ENCODE peak calls at places on chromosomes 3 and 15, in seven cellular contexts. One of them, this sample, is unnamed.
A peak's percentile ranks its signal among the peaks of the same experiment; 100 is the strongest.

GRCh38 chr3:118101891-118102290 is 932.8 kb downstream of the IGSF11 start:
- DNase-seq in CD4-positive, alpha-beta T cell: no peak
- DNase-seq in HCT116: no peak
- DNase-seq in neuronal stem cell: no peak
- DNase-seq in heart right ventricle: no peak
- DNase-seq in ovary: no peak
- DNase-seq in transverse colon: no peak
- DNase-seq in this sample: no peak

GRCh38 chr3:52077376-52077775 is 21.0 kb upstream of the DUSP7 start:
- DNase-seq in CD4-positive, alpha-beta T cell: no peak
- DNase-seq in HCT116: no peak
- DNase-seq in neuronal stem cell: no peak
- DNase-seq in heart right ventricle: no peak
- DNase-seq in ovary: peak; percentile 48
- DNase-seq in transverse colon: no peak
- DNase-seq in this sample: no peak

GRCh38 chr15:87851497-87851896 is 405.0 kb downstream of the NTRK3 start:
- DNase-seq in CD4-positive, alpha-beta T cell: no peak
- DNase-seq in HCT116: no peak
- DNase-seq in neuronal stem cell: no peak
- DNase-seq in heart right ventricle: peak; percentile 16
- DNase-seq in ovary: no peak
- DNase-seq in transverse colon: no peak
- DNase-seq in this sample: no peak

GRCh38 chr3:29057326-29057725 is 223.5 kb upstream of the RBMS3 start:
- DNase-seq in CD4-positive, alpha-beta T cell: no peak
- DNase-seq in HCT116: no peak
- DNase-seq in neuronal stem cell: no peak
- DNase-seq in heart right ventricle: no peak
- DNase-seq in ovary: no peak
- DNase-seq in transverse colon: no peak
- DNase-seq in this sample: no peak

GRCh38 chr3:14871456-14872200 is 52.9 kb downstream of the FGD5 start:
- DNase-seq in CD4-positive, alpha-beta T cell: no peak
- DNase-seq in HCT116: no peak
- DNase-seq in neuronal stem cell: no peak
- DNase-seq in heart right ventricle: no peak
- DNase-seq in ovary: no peak
- DNase-seq in transverse colon: no peak
- DNase-seq in this sample: no peak

GRCh38 chr3:50606596-50606995 is 5.0 kb downstream of the CISH start:
- DNase-seq in CD4-positive, alpha-beta T cell: no peak
- DNase-seq in HCT116: no peak
- DNase-seq in neuronal stem cell: no peak
- DNase-seq in heart right ventricle: peak; percentile 6
- DNase-seq in ovary: no peak
- DNase-seq in transverse colon: no peak
- DNase-seq in this sample: no peak

GRCh38 chr3:158330820-158331219 is 220.9 kb downstream of the RSRC1 start:
- DNase-seq in CD4-positive, alpha-beta T cell: no peak
- DNase-seq in HCT116: no peak
- DNase-seq in neuronal stem cell: no peak
- DNase-seq in heart right ventricle: no peak
- DNase-seq in ovary: no peak
- DNase-seq in transverse colon: no peak
- DNase-seq in this sample: no peak

GRCh38 chr3:128490650-128491070 is 2.3 kb downstream of the GATA2 start:
- DNase-seq in CD4-positive, alpha-beta T cell: no peak
- DNase-seq in HCT116: no peak
- DNase-seq in neuronal stem cell: no peak
- DNase-seq in heart right ventricle: no peak
- DNase-seq in ovary: no peak
- DNase-seq in transverse colon: no peak
- DNase-seq in this sample: no peak

GRCh38 chr15:93829115-93829849 is 402.1 kb upstream of the MCTP2 start:
- DNase-seq in CD4-positive, alpha-beta T cell: no peak
- DNase-seq in HCT116: no peak
- DNase-seq in neuronal stem cell: no peak
- DNase-seq in heart right ventricle: no peak
- DNase-seq in ovary: no peak
- DNase-seq in transverse colon: no peak
- DNase-seq in this sample: no peak

GRCh38 chr15:85753791-85754452 is 40.8 kb downstream of the KLHL25 start:
- DNase-seq in CD4-positive, alpha-beta T cell: no peak
- DNase-seq in HCT116: no peak
- DNase-seq in neuronal stem cell: no peak
- DNase-seq in heart right ventricle: no peak
- DNase-seq in ovary: no peak
- DNase-seq in transverse colon: peak; percentile 1
- DNase-seq in this sample: no peak

GRCh38 chr3:40490916-40491315 is 14.0 kb downstream of the ZNF619 start:
- DNase-seq in CD4-positive, alpha-beta T cell: no peak
- DNase-seq in HCT116: no peak
- DNase-seq in neuronal stem cell: no peak
- DNase-seq in heart right ventricle: no peak
- DNase-seq in ovary: no peak
- DNase-seq in transverse colon: no peak
- DNase-seq in this sample: no peak

GRCh38 chr3:169923189-169923588 is 11.8 kb downstream of the SAMD7 start:
- DNase-seq in CD4-positive, alpha-beta T cell: no peak
- DNase-seq in HCT116: no peak
- DNase-seq in neuronal stem cell: no peak
- DNase-seq in heart right ventricle: peak; percentile 70
- DNase-seq in ovary: peak; percentile 39
- DNase-seq in transverse colon: peak; percentile 89
- DNase-seq in this sample: no peak

GRCh38 chr3:71138410-71138809 is 445.1 kb downstream of the FOXP1 start:
- DNase-seq in CD4-positive, alpha-beta T cell: no peak
- DNase-seq in HCT116: no peak
- DNase-seq in neuronal stem cell: no peak
- DNase-seq in heart right ventricle: no peak
- DNase-seq in ovary: no peak
- DNase-seq in transverse colon: no peak
- DNase-seq in this sample: no peak

GRCh38 chr15:27933562-27933961 is 165.6 kb downstream of the OCA2 start:
- DNase-seq in CD4-positive, alpha-beta T cell: no peak
- DNase-seq in HCT116: no peak
- DNase-seq in neuronal stem cell: no peak
- DNase-seq in heart right ventricle: no peak
- DNase-seq in ovary: no peak
- DNase-seq in transverse colon: no peak
- DNase-seq in this sample: no peak

GRCh38 chr3:193974147-193974546 is 161.8 kb upstream of the HES1 start:
- DNase-seq in CD4-positive, alpha-beta T cell: no peak
- DNase-seq in HCT116: no peak
- DNase-seq in neuronal stem cell: no peak
- DNase-seq in heart right ventricle: no peak
- DNase-seq in ovary: no peak
- DNase-seq in transverse colon: no peak
- DNase-seq in this sample: peak; percentile 49

GRCh38 chr3:52218454-52218853 is 7.0 kb downstream of the TLR9 start:
- DNase-seq in CD4-positive, alpha-beta T cell: no peak
- DNase-seq in HCT116: no peak
- DNase-seq in neuronal stem cell: no peak
- DNase-seq in heart right ventricle: no peak
- DNase-seq in ovary: peak; percentile 16
- DNase-seq in transverse colon: peak; percentile 40
- DNase-seq in this sample: no peak

GRCh38 chr15:68375191-68375631 is 56.8 kb downstream of the ITGA11 start:
- DNase-seq in CD4-positive, alpha-beta T cell: no peak
- DNase-seq in HCT116: no peak
- DNase-seq in neuronal stem cell: peak; percentile 29
- DNase-seq in heart right ventricle: no peak
- DNase-seq in ovary: no peak
- DNase-seq in transverse colon: no peak
- DNase-seq in this sample: no peak

GRCh38 chr3:108293858-108294257 is 2.5 kb upstream of the HHLA2 start:
- DNase-seq in CD4-positive, alpha-beta T cell: no peak
- DNase-seq in HCT116: no peak
- DNase-seq in neuronal stem cell: no peak
- DNase-seq in heart right ventricle: no peak
- DNase-seq in ovary: no peak
- DNase-seq in transverse colon: no peak
- DNase-seq in this sample: no peak

GRCh38 chr3:174547801-174548200 is 311.3 kb upstream of the NAALADL2 start:
- DNase-seq in CD4-positive, alpha-beta T cell: no peak
- DNase-seq in HCT116: no peak
- DNase-seq in neuronal stem cell: no peak
- DNase-seq in heart right ventricle: no peak
- DNase-seq in ovary: no peak
- DNase-seq in transverse colon: no peak
- DNase-seq in this sample: no peak

GRCh38 chr15:69664572-69665326 is 212.1 kb downstream of the RPLP1 start:
- DNase-seq in CD4-positive, alpha-beta T cell: no peak
- DNase-seq in HCT116: no peak
- DNase-seq in neuronal stem cell: no peak
- DNase-seq in heart right ventricle: no peak
- DNase-seq in ovary: no peak
- DNase-seq in transverse colon: no peak
- DNase-seq in this sample: no peak

GRCh38 chr3:171807129-171807675 is 3.1 kb downstream of the PLD1 start:
- DNase-seq in CD4-positive, alpha-beta T cell: no peak
- DNase-seq in HCT116: no peak
- DNase-seq in neuronal stem cell: no peak
- DNase-seq in heart right ventricle: no peak
- DNase-seq in ovary: no peak
- DNase-seq in transverse colon: no peak
- DNase-seq in this sample: no peak
- H3K27ac ChIP-seq in CD4-positive, alpha-beta T cell: no peak overlapping the region
- H3K27ac ChIP-seq in HCT116: no peak overlapping the region
- H3K27ac ChIP-seq in neuronal stem cell: no peak overlapping the region
- H3K27ac ChIP-seq in heart right ventricle: peak overlapping the region; percentile 6
- H3K27ac ChIP-seq in ovary: no peak overlapping the region
- H3K27ac ChIP-seq in transverse colon: peak overlapping the region; percentile 80
- H3K27ac ChIP-seq in this sample: peak overlapping the region; percentile 81

DNA sequence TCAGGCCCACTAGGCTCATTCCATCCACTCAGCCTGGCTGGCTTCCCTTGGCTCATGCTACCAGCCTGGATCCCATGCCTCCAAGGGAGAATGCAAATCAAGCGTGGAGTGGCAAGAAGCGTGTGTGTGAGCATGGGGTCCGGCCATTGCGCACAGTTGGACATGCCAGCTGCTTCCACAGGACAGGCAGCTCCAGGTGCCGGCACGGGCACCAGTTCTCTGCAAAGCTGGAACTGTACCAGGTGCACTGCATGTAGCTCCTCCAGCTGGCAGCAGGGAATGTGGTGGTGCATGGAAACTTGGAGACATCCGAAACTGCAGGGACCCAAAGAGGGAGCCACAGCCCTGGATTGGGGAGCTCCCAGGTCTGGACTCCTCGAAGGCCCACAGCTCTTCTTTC is 449.8 kb downstream of the EPHA6 start:
- DNase-seq in CD4-positive, alpha-beta T cell: no peak
- DNase-seq in HCT116: no peak
- DNase-seq in neuronal stem cell: no peak
- DNase-seq in heart right ventricle: no peak
- DNase-seq in ovary: no peak
- DNase-seq in transverse colon: no peak
- DNase-seq in this sample: no peak
- H3K27ac ChIP-seq in CD4-positive, alpha-beta T cell: no peak overlapping the region
- H3K27ac ChIP-seq in HCT116: no peak overlapping the region
- H3K27ac ChIP-seq in neuronal stem cell: no peak overlapping the region
- H3K27ac ChIP-seq in heart right ventricle: no peak overlapping the region
- H3K27ac ChIP-seq in ovary: no peak overlapping the region
- H3K27ac ChIP-seq in transverse colon: no peak overlapping the region
- H3K27ac ChIP-seq in this sample: no peak overlapping the region

DNA sequence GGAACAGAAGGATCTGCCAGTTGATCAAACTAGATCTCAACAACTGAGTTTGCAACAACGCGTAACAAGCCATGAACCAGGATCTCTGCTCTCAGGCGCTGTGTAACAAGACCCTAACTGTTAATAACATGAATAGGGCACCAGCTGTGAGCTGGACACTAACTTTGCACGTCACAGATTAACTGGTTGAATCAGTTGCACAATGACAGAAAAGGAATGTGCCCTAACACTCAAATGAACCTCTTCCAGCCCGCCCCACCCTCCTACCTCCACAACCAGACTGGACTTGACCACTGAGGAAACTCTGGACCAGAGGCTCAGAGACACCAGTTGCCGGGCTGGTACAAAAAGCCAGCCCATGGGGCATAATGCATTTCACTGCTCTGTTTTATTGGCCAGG is 34.3 kb downstream of the MCF2L2 start:
- DNase-seq in CD4-positive, alpha-beta T cell: no peak
- DNase-seq in HCT116: no peak
- DNase-seq in neuronal stem cell: no peak
- DNase-seq in heart right ventricle: no peak
- DNase-seq in ovary: no peak
- DNase-seq in transverse colon: no peak
- DNase-seq in this sample: no peak
- H3K27ac ChIP-seq in CD4-positive, alpha-beta T cell: no peak overlapping the region
- H3K27ac ChIP-seq in HCT116: no peak overlapping the region
- H3K27ac ChIP-seq in neuronal stem cell: no peak overlapping the region
- H3K27ac ChIP-seq in heart right ventricle: no peak overlapping the region
- H3K27ac ChIP-seq in ovary: no peak overlapping the region
- H3K27ac ChIP-seq in transverse colon: no peak overlapping the region
- H3K27ac ChIP-seq in this sample: no peak overlapping the region

DNA sequence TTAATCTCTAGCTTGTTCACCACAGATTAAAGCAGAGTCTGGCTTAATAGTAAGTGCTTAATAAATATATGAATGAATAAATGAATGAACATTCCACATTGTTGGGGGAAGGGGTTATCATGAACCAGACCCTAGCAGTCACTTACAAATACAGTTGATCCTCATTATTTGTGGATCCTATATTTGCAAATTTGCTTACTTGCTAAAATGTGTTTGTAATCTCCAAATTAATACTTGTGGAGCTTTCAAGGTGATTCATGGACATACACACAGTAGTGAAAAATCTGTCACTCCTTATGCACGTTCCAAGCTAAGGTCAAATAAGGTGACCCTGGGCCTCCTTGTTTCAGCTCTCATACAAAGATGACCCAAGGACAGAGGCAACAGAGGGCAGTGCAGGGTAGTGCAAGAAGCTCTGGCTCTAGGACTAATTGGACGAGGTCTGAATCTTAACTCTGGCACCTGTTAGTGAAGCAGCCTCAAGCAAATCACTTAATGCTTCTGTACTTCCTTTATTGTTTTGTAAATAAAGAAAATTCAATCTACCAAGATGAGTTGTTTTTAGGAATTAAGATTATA is 112.8 kb upstream of the C2CD4B start:
- DNase-seq in CD4-positive, alpha-beta T cell: no peak
- DNase-seq in HCT116: no peak
- DNase-seq in neuronal stem cell: no peak
- DNase-seq in heart right ventricle: no peak
- DNase-seq in ovary: no peak
- DNase-seq in transverse colon: no peak
- DNase-seq in this sample: no peak
- H3K27ac ChIP-seq in CD4-positive, alpha-beta T cell: no peak overlapping the region
- H3K27ac ChIP-seq in HCT116: no peak overlapping the region
- H3K27ac ChIP-seq in neuronal stem cell: no peak overlapping the region
- H3K27ac ChIP-seq in heart right ventricle: no peak overlapping the region
- H3K27ac ChIP-seq in ovary: no peak overlapping the region
- H3K27ac ChIP-seq in transverse colon: no peak overlapping the region
- H3K27ac ChIP-seq in this sample: no peak overlapping the region

DNA sequence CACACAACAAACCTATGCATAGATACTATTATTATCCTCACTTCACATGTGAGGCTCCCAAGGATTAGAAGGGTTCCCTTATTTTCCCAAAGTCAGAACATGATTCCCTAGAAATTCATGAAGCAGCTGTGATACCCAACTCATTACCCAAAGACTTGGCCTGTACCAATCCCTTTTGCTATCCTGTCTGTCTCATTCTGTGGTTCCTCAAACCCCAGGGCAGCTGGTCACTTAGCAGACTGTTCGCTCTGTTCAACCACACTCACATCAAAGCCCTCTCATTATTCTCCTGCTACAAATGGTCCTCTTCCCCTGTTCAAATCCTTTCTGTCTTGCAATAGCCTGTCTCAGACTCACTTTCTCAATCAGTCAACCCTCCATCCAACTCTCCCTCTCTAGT is 154.3 kb upstream of the TRIM42 start:
- DNase-seq in CD4-positive, alpha-beta T cell: no peak
- DNase-seq in HCT116: no peak
- DNase-seq in neuronal stem cell: no peak
- DNase-seq in heart right ventricle: no peak
- DNase-seq in ovary: no peak
- DNase-seq in transverse colon: no peak
- DNase-seq in this sample: no peak
- H3K27ac ChIP-seq in CD4-positive, alpha-beta T cell: no peak overlapping the region
- H3K27ac ChIP-seq in HCT116: no peak overlapping the region
- H3K27ac ChIP-seq in neuronal stem cell: no peak overlapping the region
- H3K27ac ChIP-seq in heart right ventricle: no peak overlapping the region
- H3K27ac ChIP-seq in ovary: no peak overlapping the region
- H3K27ac ChIP-seq in transverse colon: no peak overlapping the region
- H3K27ac ChIP-seq in this sample: no peak overlapping the region